ENCODE peak calls at places on chromosomes 11 and 22, in eight cellular contexts. T is transverse colon, Z is right lobe of liver, C is IMR-90, S is body of pancreas, O is gastrocnemius medialis, Q is tibial nerve, N is H1. P is an unnamed sample.

GRCh38 chr11:75898871-75899270 is 83.9 kb downstream of the UVRAG start:
- DNase-seq in T (no peak), Z (no peak), C (no peak), S (no peak), O (no peak), Q (no peak), N (no peak), P (no peak)

GRCh38 chr11:115052601-115053000 is 374.3 kb downstream of the NXPE2 start:
- DNase-seq in T (no peak), Z (no peak), C (no peak), S (no peak), O (no peak), Q (no peak), N (no peak), P (no peak)

GRCh38 chr22:41732096-41732772 is 32.9 kb downstream of the MEI1 start:
- DNase-seq in T (no peak), Z (no peak), C (no peak), S (no peak), O (no peak), Q (no peak), N (no peak), P (no peak)

GRCh38 chr22:30208631-30209603 is 37.6 kb downstream of the LIF start:
- DNase-seq in T (peak), Z (peak), C (peak), S (peak), O (peak), Q (peak), N (no peak), P (no peak)

GRCh38 chr11:47161134-47161854 is 15.4 kb downstream of the ARFGAP2 start:
- DNase-seq in T (peak), Z (no peak), C (peak), S (peak), O (no peak), Q (peak), N (peak), P (no peak)

GRCh38 chr11:128891410-128891861 is 280 bp downstream of the KCNJ5 start:
- DNase-seq in T (no peak), Z (no peak), C (no peak), S (no peak), O (no peak), Q (no peak), N (peak), P (no peak)

GRCh38 chr11:126049159-126049558 is 13.5 kb downstream of the CDON start:
- DNase-seq in T (no peak), Z (no peak), C (no peak), S (no peak), O (no peak), Q (no peak), N (no peak), P (no peak)

GRCh38 chr11:626475-627272 is at the start of gene SCT:
- DNase-seq in T (no peak), Z (peak), C (no peak), S (no peak), O (no peak), Q (no peak), N (no peak), P (no peak)

GRCh38 chr11:68328374-68329091 is 16.1 kb downstream of the LRP5 start:
- DNase-seq in T (peak), Z (peak), C (no peak), S (peak), O (no peak), Q (no peak), N (no peak), P (no peak)

GRCh38 chr11:130652671-130653335 is 204.4 kb downstream of the ADAMTS15 start:
- DNase-seq in T (peak), Z (peak), C (peak), S (peak), O (peak), Q (peak), N (peak), P (no peak)

GRCh38 chr22:40289991-40290459 is 56.3 kb upstream of the ADSL start:
- DNase-seq in T (peak), Z (no peak), C (no peak), S (no peak), O (no peak), Q (no peak), N (no peak), P (peak)

GRCh38 chr11:1693327-1694063 is 3.5 kb upstream of the KRTAP5-6 start:
- DNase-seq in T (peak), Z (peak), C (peak), S (peak), O (peak), Q (peak), N (peak), P (no peak)

GRCh38 chr11:69504127-69504526 is 22.7 kb downstream of the LINC01488 start:
- DNase-seq in T (no peak), Z (no peak), C (no peak), S (no peak), O (no peak), Q (no peak), N (no peak), P (no peak)

GRCh38 chr11:86160546-86161149 is 83.9 kb upstream of the EED start:
- DNase-seq in T (no peak), Z (no peak), C (peak), S (no peak), O (no peak), Q (no peak), N (no peak), P (no peak)

GRCh38 chr11:44790211-44790610 is 63.4 kb downstream of the TSPAN18 start:
- DNase-seq in T (no peak), Z (no peak), C (no peak), S (no peak), O (no peak), Q (no peak), N (no peak), P (no peak)

GRCh38 chr11:63595296-63595695 is 18.9 kb downstream of the PLAAT3 start:
- DNase-seq in T (no peak), Z (no peak), C (peak), S (no peak), O (no peak), Q (no peak), N (no peak), P (no peak)

GRCh38 chr11:100732949-100733348 is 45.9 kb downstream of the ARHGAP42 start:
- DNase-seq in T (no peak), Z (no peak), C (no peak), S (no peak), O (no peak), Q (no peak), N (no peak), P (no peak)

DNA sequence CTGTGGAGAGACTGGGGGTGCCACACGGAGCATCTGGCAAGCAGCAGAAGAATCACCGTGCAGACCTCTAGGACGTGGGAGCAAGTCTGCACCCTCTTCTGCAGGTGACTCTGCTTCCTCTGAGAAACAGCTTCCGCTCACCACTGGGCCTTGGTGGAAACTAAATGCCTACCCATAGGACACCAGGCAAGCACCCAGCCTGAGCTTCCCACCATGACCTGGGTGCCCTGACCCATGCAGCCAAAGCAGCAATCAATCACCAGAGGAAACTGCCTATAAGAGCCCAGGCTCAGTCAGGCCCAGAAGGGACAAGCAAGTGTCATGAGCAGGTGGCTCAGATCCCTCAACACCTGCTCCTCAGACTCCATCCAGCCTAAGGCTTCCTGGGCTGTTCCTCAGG is 63.4 kb downstream of the IGLL5 start:
- DNase-seq in T (no peak), Z (no peak), C (no peak), S (no peak), O (no peak), Q (no peak), N (no peak), P (no peak)
- H3K27ac ChIP-seq in T (no peak), Z (no peak), C (no peak), S (no peak), O (no peak), Q (no peak), N (no peak), P (no peak)

DNA sequence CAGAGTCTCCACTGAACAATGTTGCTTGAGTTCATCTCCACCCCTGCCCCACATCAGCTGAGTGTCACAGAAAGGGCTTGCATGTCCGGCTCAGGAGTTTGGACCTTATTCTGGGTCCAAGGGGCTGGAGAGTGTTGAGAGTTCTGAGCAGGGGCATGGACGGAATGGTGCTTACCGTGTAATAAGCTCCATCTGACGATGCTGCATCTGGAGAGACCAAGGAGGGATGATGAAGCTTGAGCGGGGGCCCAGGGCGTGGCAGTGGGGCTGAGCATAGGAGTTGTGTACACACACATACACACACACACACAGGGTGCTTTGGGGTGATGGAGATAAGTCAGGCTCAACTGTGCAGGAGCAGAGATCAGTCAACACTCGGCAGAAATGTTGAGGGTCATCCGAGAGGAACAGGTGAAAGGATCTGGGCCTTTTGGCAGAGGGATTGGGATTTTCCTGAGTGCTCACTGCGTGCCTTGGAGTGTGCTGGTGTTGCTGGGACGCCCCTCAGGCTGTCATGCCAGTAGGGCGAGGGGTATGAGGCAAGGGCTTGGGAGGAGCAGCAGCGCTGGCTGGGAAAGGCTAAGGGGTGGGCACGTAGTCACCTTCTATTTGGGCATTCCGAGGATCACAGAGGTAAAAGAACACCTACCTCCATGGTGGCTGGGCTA is 2.3 kb downstream of the USP35 start:
- DNase-seq in T (no peak), Z (no peak), C (no peak), S (peak), O (no peak), Q (no peak), N (no peak), P (no peak)
- H3K4me3 ChIP-seq in T (no peak), Z (no peak), C (no peak), S (no peak), O (no peak), Q (no peak), N (no peak), P (no peak)

GRCh38 chr11:72831521-72832300 is 17.5 kb downstream of the ATG16L2 start:
- DNase-seq in T (peak), Z (peak), C (peak), S (peak), O (peak), Q (peak), N (peak), P (no peak)
- TF ChIP-seq POLR2A in T (no peak), Z (no peak), C (no peak), S (no peak), O (no peak), Q (no peak), N (no peak), P (no peak)

DNA sequence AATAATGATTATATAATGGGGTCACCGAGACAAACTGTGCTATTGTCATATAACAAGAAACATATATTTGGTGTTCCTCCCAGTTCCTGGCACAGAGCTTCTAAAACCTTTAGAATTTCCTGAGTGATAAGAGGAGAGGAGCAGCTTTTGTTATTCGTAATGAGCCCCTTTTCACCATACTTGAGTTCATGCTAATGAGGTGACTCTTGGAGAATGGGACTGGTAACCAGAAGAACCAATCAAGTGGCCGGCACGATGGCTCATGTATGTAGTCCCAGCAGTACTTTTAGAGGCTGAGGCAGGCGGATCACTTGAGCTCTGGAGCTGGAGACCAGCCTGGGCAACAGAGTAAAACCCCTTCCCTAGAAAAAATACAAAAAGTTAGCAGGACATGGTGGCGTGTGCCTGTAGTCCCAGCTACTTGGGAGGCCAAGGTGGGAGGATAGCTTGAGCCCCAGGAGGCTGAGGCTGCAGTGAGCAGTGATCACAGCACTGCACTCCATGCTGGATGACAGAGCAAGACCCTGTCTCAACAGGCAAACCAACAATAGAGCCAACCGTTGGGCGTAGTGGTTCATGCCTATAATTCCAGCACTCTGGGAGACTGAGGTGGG is 62.7 kb upstream of the FTH1 start:
- DNase-seq in T (no peak), Z (no peak), C (no peak), S (no peak), O (no peak), Q (no peak), N (peak), P (no peak)
- H3K27ac ChIP-seq in T (no peak), Z (no peak), C (no peak), S (no peak), O (no peak), Q (no peak), N (no peak), P (no peak)

DNA sequence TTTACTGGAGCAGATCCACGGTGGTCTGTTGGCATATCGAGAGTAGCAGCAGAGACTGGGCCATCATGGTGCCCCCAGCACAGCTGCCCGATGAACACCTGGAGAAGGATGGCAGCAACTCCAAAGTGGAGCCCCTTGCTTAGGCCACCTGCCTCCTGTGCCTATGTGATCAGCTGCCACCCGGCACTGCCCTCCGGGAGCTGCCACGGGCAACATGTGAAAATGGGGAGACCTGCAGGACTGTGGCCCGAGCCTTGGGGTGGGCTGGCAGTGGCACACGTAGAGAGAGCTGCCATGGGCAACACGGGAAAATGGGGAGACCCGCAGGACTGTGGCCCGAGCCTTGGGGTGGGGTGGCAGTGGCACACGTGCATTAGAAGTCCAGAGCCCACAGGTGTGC is 3.1 kb downstream of the FXYD2 start:
- DNase-seq in T (no peak), Z (no peak), C (no peak), S (no peak), O (no peak), Q (no peak), N (no peak), P (no peak)
- H3K4me3 ChIP-seq in T (no peak), Z (no peak), C (no peak), S (no peak), O (no peak), Q (no peak), N (no peak), P (no peak)

P was measured in esophagus squamous epithelium.